ENCODE peak calls at places on chromosomes 4 and X, in ten cellular contexts. One of them, this sample, is unnamed.

GRCh38 chr4:36054750-36055467 is 189.4 kb downstream of the ARAP2 start:
- DNase-seq in T-helper 2 cell: no peak
- DNase-seq in activated CD8-positive, alpha-beta memory T cell treated with anti-CD3 and anti-CD28 coated beads for 48 hours: no peak
- DNase-seq in heart left ventricle: no peak
- DNase-seq in IMR-90: no peak
- DNase-seq in activated CD4-positive, alpha-beta T cell treated with anti-CD3 and anti-CD28 coated beads, Interleukin-2, amount 10 ng/mL, durations not matched to agents 7 days and 5 days: no peak
- DNase-seq in dorsolateral prefrontal cortex: no peak
- DNase-seq in CD8-positive, alpha-beta T cell: no peak
- DNase-seq in ascending aorta: no peak
- DNase-seq in colonic mucosa: no peak
- DNase-seq in this sample: no peak

GRCh38 chrX:130902446-130902782 is 595 bp downstream of the ENOX2 start:
- DNase-seq in T-helper 2 cell: no peak
- DNase-seq in activated CD8-positive, alpha-beta memory T cell treated with anti-CD3 and anti-CD28 coated beads for 48 hours: no peak
- DNase-seq in heart left ventricle: no peak
- DNase-seq in IMR-90: no peak
- DNase-seq in activated CD4-positive, alpha-beta T cell treated with anti-CD3 and anti-CD28 coated beads, Interleukin-2, amount 10 ng/mL, durations not matched to agents 7 days and 5 days: no peak
- DNase-seq in dorsolateral prefrontal cortex: no peak
- DNase-seq in CD8-positive, alpha-beta T cell: no peak
- DNase-seq in ascending aorta: no peak
- DNase-seq in colonic mucosa: no peak
- DNase-seq in this sample: no peak

GRCh38 chr4:141802324-141802723 is 165.9 kb downstream of the IL15 start:
- DNase-seq in T-helper 2 cell: no peak
- DNase-seq in activated CD8-positive, alpha-beta memory T cell treated with anti-CD3 and anti-CD28 coated beads for 48 hours: no peak
- DNase-seq in heart left ventricle: no peak
- DNase-seq in IMR-90: peak
- DNase-seq in activated CD4-positive, alpha-beta T cell treated with anti-CD3 and anti-CD28 coated beads, Interleukin-2, amount 10 ng/mL, durations not matched to agents 7 days and 5 days: no peak
- DNase-seq in dorsolateral prefrontal cortex: no peak
- DNase-seq in CD8-positive, alpha-beta T cell: no peak
- DNase-seq in ascending aorta: no peak
- DNase-seq in colonic mucosa: no peak
- DNase-seq in this sample: no peak

GRCh38 chr4:100189820-100190642 is at the start of gene DDIT4L:
- DNase-seq in T-helper 2 cell: no peak
- DNase-seq in activated CD8-positive, alpha-beta memory T cell treated with anti-CD3 and anti-CD28 coated beads for 48 hours: no peak
- DNase-seq in heart left ventricle: peak
- DNase-seq in IMR-90: peak
- DNase-seq in activated CD4-positive, alpha-beta T cell treated with anti-CD3 and anti-CD28 coated beads, Interleukin-2, amount 10 ng/mL, durations not matched to agents 7 days and 5 days: peak
- DNase-seq in dorsolateral prefrontal cortex: peak
- DNase-seq in CD8-positive, alpha-beta T cell: no peak
- DNase-seq in ascending aorta: no peak
- DNase-seq in colonic mucosa: peak
- DNase-seq in this sample: no peak

GRCh38 chrX:135463937-135464336 is 42.2 kb downstream of the SMIM10L2A start:
- DNase-seq in T-helper 2 cell: no peak
- DNase-seq in activated CD8-positive, alpha-beta memory T cell treated with anti-CD3 and anti-CD28 coated beads for 48 hours: no peak
- DNase-seq in heart left ventricle: no peak
- DNase-seq in IMR-90: peak
- DNase-seq in activated CD4-positive, alpha-beta T cell treated with anti-CD3 and anti-CD28 coated beads, Interleukin-2, amount 10 ng/mL, durations not matched to agents 7 days and 5 days: peak
- DNase-seq in dorsolateral prefrontal cortex: no peak
- DNase-seq in CD8-positive, alpha-beta T cell: no peak
- DNase-seq in ascending aorta: no peak
- DNase-seq in colonic mucosa: no peak
- DNase-seq in this sample: no peak

GRCh38 chr4:84530871-84531270 is 31.8 kb upstream of the NKX6-1 start:
- DNase-seq in T-helper 2 cell: no peak
- DNase-seq in activated CD8-positive, alpha-beta memory T cell treated with anti-CD3 and anti-CD28 coated beads for 48 hours: no peak
- DNase-seq in heart left ventricle: no peak
- DNase-seq in IMR-90: peak
- DNase-seq in activated CD4-positive, alpha-beta T cell treated with anti-CD3 and anti-CD28 coated beads, Interleukin-2, amount 10 ng/mL, durations not matched to agents 7 days and 5 days: no peak
- DNase-seq in dorsolateral prefrontal cortex: no peak
- DNase-seq in CD8-positive, alpha-beta T cell: no peak
- DNase-seq in ascending aorta: no peak
- DNase-seq in colonic mucosa: no peak
- DNase-seq in this sample: no peak

GRCh38 chrX:17744896-17745523 is 7.7 kb downstream of the SCML1 start:
- DNase-seq in T-helper 2 cell: no peak
- DNase-seq in activated CD8-positive, alpha-beta memory T cell treated with anti-CD3 and anti-CD28 coated beads for 48 hours: no peak
- DNase-seq in heart left ventricle: no peak
- DNase-seq in IMR-90: no peak
- DNase-seq in activated CD4-positive, alpha-beta T cell treated with anti-CD3 and anti-CD28 coated beads, Interleukin-2, amount 10 ng/mL, durations not matched to agents 7 days and 5 days: no peak
- DNase-seq in dorsolateral prefrontal cortex: no peak
- DNase-seq in CD8-positive, alpha-beta T cell: no peak
- DNase-seq in ascending aorta: no peak
- DNase-seq in colonic mucosa: no peak
- DNase-seq in this sample: no peak

GRCh38 chr4:142817442-142817841 is 28.7 kb downstream of the INPP4B start:
- DNase-seq in T-helper 2 cell: no peak
- DNase-seq in activated CD8-positive, alpha-beta memory T cell treated with anti-CD3 and anti-CD28 coated beads for 48 hours: no peak
- DNase-seq in heart left ventricle: no peak
- DNase-seq in IMR-90: peak
- DNase-seq in activated CD4-positive, alpha-beta T cell treated with anti-CD3 and anti-CD28 coated beads, Interleukin-2, amount 10 ng/mL, durations not matched to agents 7 days and 5 days: peak
- DNase-seq in dorsolateral prefrontal cortex: no peak
- DNase-seq in CD8-positive, alpha-beta T cell: no peak
- DNase-seq in ascending aorta: no peak
- DNase-seq in colonic mucosa: no peak
- DNase-seq in this sample: no peak

GRCh38 chr4:94032754-94033153 is 174.9 kb upstream of the SMARCAD1 start:
- DNase-seq in T-helper 2 cell: no peak
- DNase-seq in activated CD8-positive, alpha-beta memory T cell treated with anti-CD3 and anti-CD28 coated beads for 48 hours: no peak
- DNase-seq in heart left ventricle: no peak
- DNase-seq in IMR-90: no peak
- DNase-seq in activated CD4-positive, alpha-beta T cell treated with anti-CD3 and anti-CD28 coated beads, Interleukin-2, amount 10 ng/mL, durations not matched to agents 7 days and 5 days: no peak
- DNase-seq in dorsolateral prefrontal cortex: no peak
- DNase-seq in CD8-positive, alpha-beta T cell: no peak
- DNase-seq in ascending aorta: no peak
- DNase-seq in colonic mucosa: no peak
- DNase-seq in this sample: no peak

GRCh38 chr4:39978378-39978775 is 666 bp upstream of the PDS5A start:
- DNase-seq in T-helper 2 cell: no peak
- DNase-seq in activated CD8-positive, alpha-beta memory T cell treated with anti-CD3 and anti-CD28 coated beads for 48 hours: no peak
- DNase-seq in heart left ventricle: no peak
- DNase-seq in IMR-90: no peak
- DNase-seq in activated CD4-positive, alpha-beta T cell treated with anti-CD3 and anti-CD28 coated beads, Interleukin-2, amount 10 ng/mL, durations not matched to agents 7 days and 5 days: no peak
- DNase-seq in dorsolateral prefrontal cortex: no peak
- DNase-seq in CD8-positive, alpha-beta T cell: no peak
- DNase-seq in ascending aorta: no peak
- DNase-seq in colonic mucosa: no peak
- DNase-seq in this sample: no peak

GRCh38 chrX:110442631-110443030 is 84.0 kb downstream of the RTL9 start:
- DNase-seq in T-helper 2 cell: no peak
- DNase-seq in activated CD8-positive, alpha-beta memory T cell treated with anti-CD3 and anti-CD28 coated beads for 48 hours: no peak
- DNase-seq in heart left ventricle: no peak
- DNase-seq in IMR-90: peak
- DNase-seq in activated CD4-positive, alpha-beta T cell treated with anti-CD3 and anti-CD28 coated beads, Interleukin-2, amount 10 ng/mL, durations not matched to agents 7 days and 5 days: no peak
- DNase-seq in dorsolateral prefrontal cortex: no peak
- DNase-seq in CD8-positive, alpha-beta T cell: no peak
- DNase-seq in ascending aorta: no peak
- DNase-seq in colonic mucosa: no peak
- DNase-seq in this sample: no peak

GRCh38 chr4:74414149-74414809 is 30.7 kb upstream of the AREG start:
- DNase-seq in T-helper 2 cell: no peak
- DNase-seq in activated CD8-positive, alpha-beta memory T cell treated with anti-CD3 and anti-CD28 coated beads for 48 hours: no peak
- DNase-seq in heart left ventricle: no peak
- DNase-seq in IMR-90: no peak
- DNase-seq in activated CD4-positive, alpha-beta T cell treated with anti-CD3 and anti-CD28 coated beads, Interleukin-2, amount 10 ng/mL, durations not matched to agents 7 days and 5 days: no peak
- DNase-seq in dorsolateral prefrontal cortex: no peak
- DNase-seq in CD8-positive, alpha-beta T cell: no peak
- DNase-seq in ascending aorta: no peak
- DNase-seq in colonic mucosa: no peak
- DNase-seq in this sample: no peak

GRCh38 chr4:39304651-39305050 is 61.5 kb downstream of the RFC1 start:
- DNase-seq in T-helper 2 cell: no peak
- DNase-seq in activated CD8-positive, alpha-beta memory T cell treated with anti-CD3 and anti-CD28 coated beads for 48 hours: no peak
- DNase-seq in heart left ventricle: no peak
- DNase-seq in IMR-90: no peak
- DNase-seq in activated CD4-positive, alpha-beta T cell treated with anti-CD3 and anti-CD28 coated beads, Interleukin-2, amount 10 ng/mL, durations not matched to agents 7 days and 5 days: no peak
- DNase-seq in dorsolateral prefrontal cortex: no peak
- DNase-seq in CD8-positive, alpha-beta T cell: no peak
- DNase-seq in ascending aorta: no peak
- DNase-seq in colonic mucosa: no peak
- DNase-seq in this sample: no peak

GRCh38 chr4:186651181-186651603 is 72.5 kb downstream of the FAT1 start:
- DNase-seq in T-helper 2 cell: no peak
- DNase-seq in activated CD8-positive, alpha-beta memory T cell treated with anti-CD3 and anti-CD28 coated beads for 48 hours: no peak
- DNase-seq in heart left ventricle: no peak
- DNase-seq in IMR-90: no peak
- DNase-seq in activated CD4-positive, alpha-beta T cell treated with anti-CD3 and anti-CD28 coated beads, Interleukin-2, amount 10 ng/mL, durations not matched to agents 7 days and 5 days: no peak
- DNase-seq in dorsolateral prefrontal cortex: no peak
- DNase-seq in CD8-positive, alpha-beta T cell: no peak
- DNase-seq in ascending aorta: no peak
- DNase-seq in colonic mucosa: no peak
- DNase-seq in this sample: no peak

GRCh38 chrX:132809581-132809980 is 148.8 kb downstream of the HS6ST2 start:
- DNase-seq in T-helper 2 cell: no peak
- DNase-seq in activated CD8-positive, alpha-beta memory T cell treated with anti-CD3 and anti-CD28 coated beads for 48 hours: no peak
- DNase-seq in heart left ventricle: no peak
- DNase-seq in IMR-90: no peak
- DNase-seq in activated CD4-positive, alpha-beta T cell treated with anti-CD3 and anti-CD28 coated beads, Interleukin-2, amount 10 ng/mL, durations not matched to agents 7 days and 5 days: no peak
- DNase-seq in dorsolateral prefrontal cortex: no peak
- DNase-seq in CD8-positive, alpha-beta T cell: no peak
- DNase-seq in ascending aorta: no peak
- DNase-seq in colonic mucosa: no peak
- DNase-seq in this sample: no peak

GRCh38 chr4:186688150-186688943 is 35.3 kb downstream of the FAT1 start:
- DNase-seq in T-helper 2 cell: no peak
- DNase-seq in activated CD8-positive, alpha-beta memory T cell treated with anti-CD3 and anti-CD28 coated beads for 48 hours: no peak
- DNase-seq in heart left ventricle: no peak
- DNase-seq in IMR-90: no peak
- DNase-seq in activated CD4-positive, alpha-beta T cell treated with anti-CD3 and anti-CD28 coated beads, Interleukin-2, amount 10 ng/mL, durations not matched to agents 7 days and 5 days: no peak
- DNase-seq in dorsolateral prefrontal cortex: no peak
- DNase-seq in CD8-positive, alpha-beta T cell: no peak
- DNase-seq in ascending aorta: no peak
- DNase-seq in colonic mucosa: no peak
- DNase-seq in this sample: no peak

GRCh38 chr4:78545275-78546246 is 6.0 kb upstream of the ANXA3 start:
- DNase-seq in T-helper 2 cell: no peak
- DNase-seq in activated CD8-positive, alpha-beta memory T cell treated with anti-CD3 and anti-CD28 coated beads for 48 hours: no peak
- DNase-seq in heart left ventricle: no peak
- DNase-seq in IMR-90: peak
- DNase-seq in activated CD4-positive, alpha-beta T cell treated with anti-CD3 and anti-CD28 coated beads, Interleukin-2, amount 10 ng/mL, durations not matched to agents 7 days and 5 days: no peak
- DNase-seq in dorsolateral prefrontal cortex: no peak
- DNase-seq in CD8-positive, alpha-beta T cell: no peak
- DNase-seq in ascending aorta: no peak
- DNase-seq in colonic mucosa: no peak
- DNase-seq in this sample: no peak

GRCh38 chrX:124289443-124289842 is 43.0 kb upstream of the TEX13D start:
- DNase-seq in T-helper 2 cell: no peak
- DNase-seq in activated CD8-positive, alpha-beta memory T cell treated with anti-CD3 and anti-CD28 coated beads for 48 hours: no peak
- DNase-seq in heart left ventricle: no peak
- DNase-seq in IMR-90: no peak
- DNase-seq in activated CD4-positive, alpha-beta T cell treated with anti-CD3 and anti-CD28 coated beads, Interleukin-2, amount 10 ng/mL, durations not matched to agents 7 days and 5 days: no peak
- DNase-seq in dorsolateral prefrontal cortex: no peak
- DNase-seq in CD8-positive, alpha-beta T cell: no peak
- DNase-seq in ascending aorta: no peak
- DNase-seq in colonic mucosa: no peak
- DNase-seq in this sample: no peak

GRCh38 chr4:150510176-150510875 is 71.6 kb upstream of the MAB21L2 start:
- DNase-seq in T-helper 2 cell: no peak
- DNase-seq in activated CD8-positive, alpha-beta memory T cell treated with anti-CD3 and anti-CD28 coated beads for 48 hours: no peak
- DNase-seq in heart left ventricle: no peak
- DNase-seq in IMR-90: peak
- DNase-seq in activated CD4-positive, alpha-beta T cell treated with anti-CD3 and anti-CD28 coated beads, Interleukin-2, amount 10 ng/mL, durations not matched to agents 7 days and 5 days: no peak
- DNase-seq in dorsolateral prefrontal cortex: no peak
- DNase-seq in CD8-positive, alpha-beta T cell: no peak
- DNase-seq in ascending aorta: no peak
- DNase-seq in colonic mucosa: no peak
- DNase-seq in this sample: no peak

GRCh38 chr4:184039963-184040383 is 134.9 kb downstream of the STOX2 start:
- DNase-seq in T-helper 2 cell: no peak
- DNase-seq in activated CD8-positive, alpha-beta memory T cell treated with anti-CD3 and anti-CD28 coated beads for 48 hours: no peak
- DNase-seq in heart left ventricle: peak
- DNase-seq in IMR-90: no peak
- DNase-seq in activated CD4-positive, alpha-beta T cell treated with anti-CD3 and anti-CD28 coated beads, Interleukin-2, amount 10 ng/mL, durations not matched to agents 7 days and 5 days: no peak
- DNase-seq in dorsolateral prefrontal cortex: no peak
- DNase-seq in CD8-positive, alpha-beta T cell: no peak
- DNase-seq in ascending aorta: no peak
- DNase-seq in colonic mucosa: no peak
- DNase-seq in this sample: no peak

GRCh38 chr4:132001542-132001941 is 1147.6 kb upstream of the PCDH10 start:
- DNase-seq in T-helper 2 cell: no peak
- DNase-seq in activated CD8-positive, alpha-beta memory T cell treated with anti-CD3 and anti-CD28 coated beads for 48 hours: no peak
- DNase-seq in heart left ventricle: no peak
- DNase-seq in IMR-90: peak
- DNase-seq in activated CD4-positive, alpha-beta T cell treated with anti-CD3 and anti-CD28 coated beads, Interleukin-2, amount 10 ng/mL, durations not matched to agents 7 days and 5 days: no peak
- DNase-seq in dorsolateral prefrontal cortex: no peak
- DNase-seq in CD8-positive, alpha-beta T cell: no peak
- DNase-seq in ascending aorta: no peak
- DNase-seq in colonic mucosa: no peak
- DNase-seq in this sample: no peak

GRCh38 chr4:120066182-120066524 is 495 bp downstream of the MAD2L1 start:
- DNase-seq in T-helper 2 cell: no peak
- DNase-seq in activated CD8-positive, alpha-beta memory T cell treated with anti-CD3 and anti-CD28 coated beads for 48 hours: no peak
- DNase-seq in heart left ventricle: no peak
- DNase-seq in IMR-90: no peak
- DNase-seq in activated CD4-positive, alpha-beta T cell treated with anti-CD3 and anti-CD28 coated beads, Interleukin-2, amount 10 ng/mL, durations not matched to agents 7 days and 5 days: peak
- DNase-seq in dorsolateral prefrontal cortex: no peak
- DNase-seq in CD8-positive, alpha-beta T cell: peak
- DNase-seq in ascending aorta: no peak
- DNase-seq in colonic mucosa: no peak
- DNase-seq in this sample: no peak

GRCh38 chr4:18582841-18583240 is 561.3 kb upstream of the LCORL start:
- DNase-seq in T-helper 2 cell: no peak
- DNase-seq in activated CD8-positive, alpha-beta memory T cell treated with anti-CD3 and anti-CD28 coated beads for 48 hours: no peak
- DNase-seq in heart left ventricle: no peak
- DNase-seq in IMR-90: no peak
- DNase-seq in activated CD4-positive, alpha-beta T cell treated with anti-CD3 and anti-CD28 coated beads, Interleukin-2, amount 10 ng/mL, durations not matched to agents 7 days and 5 days: no peak
- DNase-seq in dorsolateral prefrontal cortex: no peak
- DNase-seq in CD8-positive, alpha-beta T cell: no peak
- DNase-seq in ascending aorta: no peak
- DNase-seq in colonic mucosa: no peak
- DNase-seq in this sample: no peak

GRCh38 chr4:152936446-152937279 is 540 bp downstream of the FHDC1 start:
- DNase-seq in T-helper 2 cell: no peak
- DNase-seq in activated CD8-positive, alpha-beta memory T cell treated with anti-CD3 and anti-CD28 coated beads for 48 hours: no peak
- DNase-seq in heart left ventricle: peak
- DNase-seq in IMR-90: peak
- DNase-seq in activated CD4-positive, alpha-beta T cell treated with anti-CD3 and anti-CD28 coated beads, Interleukin-2, amount 10 ng/mL, durations not matched to agents 7 days and 5 days: peak
- DNase-seq in dorsolateral prefrontal cortex: peak
- DNase-seq in CD8-positive, alpha-beta T cell: no peak
- DNase-seq in ascending aorta: no peak
- DNase-seq in colonic mucosa: peak
- DNase-seq in this sample: peak

GRCh38 chr4:165972747-165973146 is 99.7 kb downstream of the TLL1 start:
- DNase-seq in T-helper 2 cell: no peak
- DNase-seq in activated CD8-positive, alpha-beta memory T cell treated with anti-CD3 and anti-CD28 coated beads for 48 hours: no peak
- DNase-seq in heart left ventricle: no peak
- DNase-seq in IMR-90: no peak
- DNase-seq in activated CD4-positive, alpha-beta T cell treated with anti-CD3 and anti-CD28 coated beads, Interleukin-2, amount 10 ng/mL, durations not matched to agents 7 days and 5 days: no peak
- DNase-seq in dorsolateral prefrontal cortex: no peak
- DNase-seq in CD8-positive, alpha-beta T cell: no peak
- DNase-seq in ascending aorta: no peak
- DNase-seq in colonic mucosa: no peak
- DNase-seq in this sample: no peak

GRCh38 chr4:133154725-133155124 is 5.6 kb downstream of the PCDH10 start:
- DNase-seq in T-helper 2 cell: no peak
- DNase-seq in activated CD8-positive, alpha-beta memory T cell treated with anti-CD3 and anti-CD28 coated beads for 48 hours: no peak
- DNase-seq in heart left ventricle: no peak
- DNase-seq in IMR-90: peak
- DNase-seq in activated CD4-positive, alpha-beta T cell treated with anti-CD3 and anti-CD28 coated beads, Interleukin-2, amount 10 ng/mL, durations not matched to agents 7 days and 5 days: no peak
- DNase-seq in dorsolateral prefrontal cortex: no peak
- DNase-seq in CD8-positive, alpha-beta T cell: no peak
- DNase-seq in ascending aorta: no peak
- DNase-seq in colonic mucosa: no peak
- DNase-seq in this sample: no peak

GRCh38 chr4:53558981-53559620 is 32.2 kb downstream of the LNX1 start:
- DNase-seq in T-helper 2 cell: no peak
- DNase-seq in activated CD8-positive, alpha-beta memory T cell treated with anti-CD3 and anti-CD28 coated beads for 48 hours: no peak
- DNase-seq in heart left ventricle: no peak
- DNase-seq in IMR-90: no peak
- DNase-seq in activated CD4-positive, alpha-beta T cell treated with anti-CD3 and anti-CD28 coated beads, Interleukin-2, amount 10 ng/mL, durations not matched to agents 7 days and 5 days: no peak
- DNase-seq in dorsolateral prefrontal cortex: no peak
- DNase-seq in CD8-positive, alpha-beta T cell: no peak
- DNase-seq in ascending aorta: no peak
- DNase-seq in colonic mucosa: no peak
- DNase-seq in this sample: no peak

GRCh38 chrX:26586570-26586969 is 370.6 kb downstream of the MAGEB5 start:
- DNase-seq in T-helper 2 cell: no peak
- DNase-seq in activated CD8-positive, alpha-beta memory T cell treated with anti-CD3 and anti-CD28 coated beads for 48 hours: no peak
- DNase-seq in heart left ventricle: no peak
- DNase-seq in IMR-90: no peak
- DNase-seq in activated CD4-positive, alpha-beta T cell treated with anti-CD3 and anti-CD28 coated beads, Interleukin-2, amount 10 ng/mL, durations not matched to agents 7 days and 5 days: no peak
- DNase-seq in dorsolateral prefrontal cortex: no peak
- DNase-seq in CD8-positive, alpha-beta T cell: no peak
- DNase-seq in ascending aorta: no peak
- DNase-seq in colonic mucosa: no peak
- DNase-seq in this sample: no peak